ENCODE peak calls at places on chromosomes 2 and 18, in five cellular contexts. B is HepG2, Y is upper lobe of left lung, R is K562, N is GM12878. G is an unnamed sample.

GRCh38 chr2:86298411-86299390 is 38.7 kb downstream of the REEP1 start:
- ATAC-seq in B (peak), Y (no peak), R (peak), N (no peak), G (peak)

GRCh38 chr2:17122887-17123501 is 395.2 kb downstream of the RAD51AP2 start:
- ATAC-seq in B (no peak), Y (no peak), R (peak), N (no peak), G (no peak)

GRCh38 chr2:174753038-174753633 is 11.1 kb downstream of the CHRNA1 start:
- ATAC-seq in B (no peak), Y (no peak), R (no peak), N (peak), G (no peak)

GRCh38 chr2:75325594-75325993 is 126.3 kb upstream of the TACR1 start:
- ATAC-seq in B (no peak), Y (no peak), R (no peak), N (no peak), G (no peak)

GRCh38 chr18:31672628-31673027 is 11.8 kb downstream of the B4GALT6 start:
- ATAC-seq in B (no peak), Y (no peak), R (no peak), N (peak), G (no peak)

GRCh38 chr2:70671059-70671685 is 96.8 kb downstream of the ADD2 start:
- ATAC-seq in B (peak), Y (no peak), R (no peak), N (no peak), G (no peak)

GRCh38 chr2:207223051-207223450 is 57.3 kb upstream of the KLF7 start:
- ATAC-seq in B (no peak), Y (no peak), R (no peak), N (peak), G (no peak)

GRCh38 chr2:108615480-108616090 is 81.3 kb downstream of the LIMS1 start:
- ATAC-seq in B (no peak), Y (no peak), R (peak), N (no peak), G (no peak)

GRCh38 chr18:64992654-64993053 is 758.2 kb upstream of the CDH7 start:
- ATAC-seq in B (no peak), Y (no peak), R (no peak), N (no peak), G (no peak)

GRCh38 chr2:36277146-36277808 is 78.3 kb upstream of the CRIM1 start:
- ATAC-seq in B (no peak), Y (no peak), R (no peak), N (peak), G (no peak)

GRCh38 chr2:47057732-47058012 is 97.4 kb downstream of the STPG4 start:
- ATAC-seq in B (no peak), Y (no peak), R (no peak), N (no peak), G (no peak)

GRCh38 chr2:200430017-200430416 is 79.9 kb downstream of the KCTD18 start:
- ATAC-seq in B (no peak), Y (no peak), R (no peak), N (no peak), G (no peak)

GRCh38 chr18:74013955-74014354 is 133.7 kb downstream of the FBXO15 start:
- ATAC-seq in B (no peak), Y (peak), R (no peak), N (peak), G (peak)

GRCh38 chr18:21930177-21930576 is 189.6 kb downstream of the MIB1 start:
- ATAC-seq in B (no peak), Y (no peak), R (no peak), N (no peak), G (no peak)

GRCh38 chr2:46719499-46719898 is 196.1 kb downstream of the MCFD2 start:
- ATAC-seq in B (no peak), Y (no peak), R (no peak), N (peak), G (no peak)

GRCh38 chr2:181916726-181917377 is 25.3 kb downstream of the ITPRID2 start:
- ATAC-seq in B (no peak), Y (no peak), R (no peak), N (no peak), G (no peak)

GRCh38 chr2:173159794-173160463 is 84.3 kb downstream of the MAP3K20 start:
- ATAC-seq in B (no peak), Y (peak), R (no peak), N (no peak), G (peak)

GRCh38 chr2:176584333-176584732 is 315.1 kb downstream of the MTX2 start:
- ATAC-seq in B (peak), Y (no peak), R (no peak), N (no peak), G (no peak)

GRCh38 chr2:181738074-181738473 is 57.8 kb upstream of the NEUROD1 start:
- ATAC-seq in B (peak), Y (no peak), R (peak), N (peak), G (no peak)

GRCh38 chr2:200665626-200666453 is 80.0 kb downstream of the AOX1 start:
- ATAC-seq in B (peak), Y (no peak), R (peak), N (no peak), G (no peak)

GRCh38 chr2:238966274-238966937 is 118.5 kb downstream of the TWIST2 start:
- ATAC-seq in B (no peak), Y (no peak), R (no peak), N (no peak), G (no peak)

GRCh38 chr18:34741401-34741800 is 31.3 kb downstream of the DTNA start:
- ATAC-seq in B (no peak), Y (no peak), R (no peak), N (no peak), G (no peak)

GRCh38 chr2:27282892-27283291 is 663 bp downstream of the TRIM54 start:
- ATAC-seq in B (peak), Y (no peak), R (peak), N (no peak), G (no peak)

GRCh38 chr2:75288760-75289159 is 89.4 kb upstream of the TACR1 start:
- ATAC-seq in B (no peak), Y (no peak), R (no peak), N (peak), G (no peak)

GRCh38 chr2:148524519-148524919 is 120.0 kb upstream of the EPC2 start:
- ATAC-seq in B (no peak), Y (no peak), R (no peak), N (peak), G (no peak)

GRCh38 chr18:25225152-25225551 is 126.8 kb downstream of the ZNF521 start:
- ATAC-seq in B (no peak), Y (no peak), R (no peak), N (peak), G (no peak)

GRCh38 chr18:14747513-14748474 is at the start of gene ANKRD30B:
- ATAC-seq in B (no peak), Y (peak), R (no peak), N (no peak), G (peak)

GRCh38 chr2:160426604-160427003 is 67.0 kb downstream of the RBMS1 start:
- ATAC-seq in B (no peak), Y (no peak), R (no peak), N (no peak), G (no peak)

GRCh38 chr2:209495855-209496585 is 72.2 kb downstream of the MAP2 start:
- ATAC-seq in B (peak), Y (peak), R (no peak), N (no peak), G (peak)

GRCh38 chr2:464562-465309 is 176.8 kb upstream of the ALKAL2 start:
- ATAC-seq in B (no peak), Y (no peak), R (peak), N (peak), G (no peak)

GRCh38 chr2:19538411-19538963 is 180.1 kb upstream of the OSR1 start:
- ATAC-seq in B (peak), Y (no peak), R (no peak), N (peak), G (peak)
- TF ChIP-seq EP300 in B (no peak), Y (no peak), R (no peak), N (no peak), G (no peak)

DNA sequence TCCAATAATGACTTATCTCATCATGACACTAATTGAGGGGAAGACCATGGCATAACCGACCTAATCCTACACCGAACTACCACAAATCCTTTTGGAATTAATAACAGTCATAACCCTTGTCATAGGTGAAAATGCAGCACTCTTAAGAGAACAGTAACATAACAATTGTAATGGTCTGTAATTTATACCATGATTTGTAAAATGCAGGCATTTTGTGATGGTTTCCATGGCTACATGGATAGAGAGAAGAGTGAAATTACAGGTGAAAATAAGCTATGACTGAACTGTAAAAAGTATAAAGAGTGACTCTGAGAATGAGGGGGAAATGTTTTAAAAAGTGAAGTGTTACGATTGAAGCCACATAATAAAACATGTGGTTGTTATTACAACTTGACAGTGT is 494.1 kb upstream of the SLC39A10 start:
- ATAC-seq in B (no peak), Y (no peak), R (no peak), N (no peak), G (no peak)
- TF ChIP-seq POLR2AphosphoS5 in B (no peak), Y (no peak), R (no peak), N (no peak), G (no peak)

DNA sequence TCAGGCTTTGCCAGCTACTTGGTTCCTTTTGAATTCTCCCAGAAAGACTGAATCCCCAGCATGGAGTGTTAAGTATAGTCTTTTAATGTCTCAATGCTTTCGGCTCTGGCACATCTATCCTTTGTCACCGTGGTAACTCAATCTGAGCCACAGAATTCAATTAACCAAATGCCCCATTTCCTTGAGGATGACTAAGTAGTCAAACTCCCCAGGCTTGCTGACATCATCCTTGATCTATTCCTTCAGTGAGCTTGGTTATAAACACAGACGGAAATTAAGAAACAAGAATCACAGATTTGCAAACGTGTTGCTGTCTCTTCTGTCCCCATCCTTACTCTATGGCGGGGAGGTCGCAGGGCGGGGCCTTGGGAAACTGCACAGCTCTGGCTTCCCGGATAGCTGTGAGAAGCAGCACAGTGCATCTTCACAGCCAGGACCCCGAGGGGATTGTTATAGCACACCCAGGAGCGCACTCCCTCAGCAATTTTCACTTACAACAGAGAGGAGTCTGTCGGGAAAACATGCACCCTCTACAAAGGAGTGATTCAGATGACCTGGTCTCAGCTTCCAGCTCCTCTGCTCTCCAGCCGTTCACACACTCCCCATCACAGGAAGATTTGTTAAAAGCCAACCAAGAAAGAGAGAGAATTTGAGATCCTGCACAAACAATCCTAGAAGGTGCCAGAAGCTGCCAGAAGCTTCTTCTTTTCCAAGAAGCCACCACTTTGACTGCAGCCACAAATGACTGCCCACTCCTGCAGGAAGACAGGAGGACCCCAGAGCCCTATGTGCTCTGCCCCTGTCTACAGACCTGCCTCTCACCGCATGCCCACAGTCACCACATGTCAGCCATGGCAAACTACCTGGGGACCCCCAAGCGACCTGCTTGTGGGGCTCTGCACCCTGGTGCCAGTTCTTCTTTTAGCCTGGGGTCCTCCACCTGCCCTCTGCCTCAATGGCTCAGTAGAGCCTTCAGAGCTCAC is 44.9 kb upstream of the YWHAQ start:
- ATAC-seq in B (peak), Y (no peak), R (peak), N (no peak), G (peak)
- TF ChIP-seq POLR2A in B (no peak), Y (no peak), R (no peak), N (no peak), G (no peak)

DNA sequence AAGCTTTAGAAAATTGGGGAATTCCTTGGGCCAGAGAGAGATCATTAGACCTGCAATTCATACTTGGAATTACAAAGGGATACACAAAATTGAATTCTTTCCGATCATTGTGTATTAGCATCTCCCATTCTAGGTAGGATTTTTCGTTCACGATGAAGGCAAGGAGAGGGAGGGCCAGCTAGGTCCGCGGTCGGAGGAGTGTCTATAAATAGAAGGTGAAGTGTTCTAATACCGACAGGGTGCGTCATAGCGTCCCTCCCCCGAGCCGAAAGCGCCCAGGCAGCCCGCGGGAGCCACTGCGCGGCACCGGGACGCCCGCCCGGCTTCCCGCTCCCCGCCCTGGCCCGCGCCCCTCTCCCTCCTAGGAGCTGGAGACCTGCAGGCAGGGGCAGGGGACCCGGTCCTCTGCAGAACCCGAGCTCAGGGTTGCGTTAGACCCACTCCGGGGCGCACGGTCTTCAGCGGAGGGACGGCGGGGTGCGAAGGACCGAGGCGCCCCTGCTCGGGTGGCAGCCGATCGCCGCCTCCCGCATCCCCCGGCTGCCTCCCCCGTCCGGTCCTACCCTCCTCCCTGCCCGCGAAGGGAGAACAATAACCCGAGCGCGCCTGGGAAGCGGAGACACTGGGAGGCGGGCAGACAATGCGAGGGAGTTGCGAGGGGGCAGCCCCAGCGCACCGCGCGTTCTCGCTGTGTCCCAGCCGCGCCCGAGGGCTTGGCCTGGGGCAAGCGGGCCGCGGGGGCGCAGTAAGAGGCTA is 114.1 kb upstream of the SERTAD2 start:
- ATAC-seq in B (peak), Y (peak), R (peak), N (peak), G (peak)
- TF ChIP-seq EP300 in B (no peak), Y (peak), R (peak), N (peak), G (no peak)

GRCh38 chr2:216144857-216145256 is 35.7 kb downstream of the XRCC5 start:
- ATAC-seq in B (no peak), Y (no peak), R (no peak), N (no peak), G (no peak)
- TF ChIP-seq POLR2AphosphoS5 in B (no peak), Y (no peak), R (peak), N (no peak), G (no peak)

GRCh38 chr2:218368621-218369153 is 12.0 kb downstream of the CATIP start:
- ATAC-seq in B (peak), Y (no peak), R (peak), N (no peak), G (peak)
- TF ChIP-seq POLR2A in B (no peak), Y (no peak), R (no peak), N (no peak), G (no peak)

GRCh38 chr18:3175195-3175758 is 44.5 kb downstream of the MYOM1 start:
- ATAC-seq in B (no peak), Y (no peak), R (no peak), N (no peak), G (no peak)

GRCh38 chr18:3180325-3180724 is 39.4 kb downstream of the MYOM1 start:
- ATAC-seq in B (no peak), Y (no peak), R (no peak), N (no peak), G (no peak)

GRCh38 chr18:3183103-3183717 is 36.6 kb downstream of the MYOM1 start:
- ATAC-seq in B (peak), Y (no peak), R (peak), N (no peak), G (no peak)

GRCh38 chr18:3179430-3180089 is 40.2 kb downstream of the MYOM1 start:
- ATAC-seq in B (no peak), Y (no peak), R (peak), N (peak), G (no peak)

GRCh38 chr18:3177902-3178687 is 41.7 kb downstream of the MYOM1 start:
- ATAC-seq in B (no peak), Y (peak), R (peak), N (peak), G (peak)
- TF ChIP-seq EP300 in B (no peak), Y (peak), R (no peak), N (peak), G (no peak)